ENCODE peak calls at places on chromosome 3, in seven cellular contexts. One of them, this sample, is unnamed.

GRCh38 chr3:130700541-130700940 is 46.1 kb downstream of the PIK3R4 start:
- DNase-seq in heart left ventricle: peak
- DNase-seq in Jurkat, Clone E6-1: no peak
- DNase-seq in foreskin fibroblast: peak
- DNase-seq in epithelial cell of esophagus: no peak
- DNase-seq in HAP-1: no peak
- DNase-seq in neural progenitor cell: no peak
- DNase-seq in this sample: no peak

GRCh38 chr3:51568041-51568440 is 29.5 kb downstream of the RAD54L2 start:
- DNase-seq in HAP-1: no peak
- DNase-seq in foreskin fibroblast: no peak
- DNase-seq in Jurkat, Clone E6-1: no peak
- DNase-seq in epithelial cell of esophagus: no peak
- DNase-seq in heart left ventricle: no peak
- DNase-seq in neural progenitor cell: peak
- DNase-seq in this sample: no peak

GRCh38 chr3:188905580-188905979 is 266.2 kb upstream of the TPRG1 start:
- DNase-seq in neural progenitor cell: no peak
- DNase-seq in epithelial cell of esophagus: no peak
- DNase-seq in Jurkat, Clone E6-1: no peak
- DNase-seq in heart left ventricle: no peak
- DNase-seq in foreskin fibroblast: no peak
- DNase-seq in HAP-1: no peak
- DNase-seq in this sample: no peak

GRCh38 chr3:23938657-23939056 is 6.4 kb upstream of the NR1D2 start:
- DNase-seq in Jurkat, Clone E6-1: no peak
- DNase-seq in neural progenitor cell: no peak
- DNase-seq in heart left ventricle: no peak
- DNase-seq in epithelial cell of esophagus: no peak
- DNase-seq in foreskin fibroblast: no peak
- DNase-seq in HAP-1: no peak
- DNase-seq in this sample: no peak

GRCh38 chr3:64863811-64864210 is 176.0 kb upstream of the ADAMTS9 start:
- DNase-seq in epithelial cell of esophagus: no peak
- DNase-seq in HAP-1: peak
- DNase-seq in neural progenitor cell: peak
- DNase-seq in Jurkat, Clone E6-1: no peak
- DNase-seq in heart left ventricle: no peak
- DNase-seq in foreskin fibroblast: no peak
- DNase-seq in this sample: no peak

GRCh38 chr3:18097473-18097872 is 327.7 kb downstream of the SATB1 start:
- DNase-seq in heart left ventricle: no peak
- DNase-seq in neural progenitor cell: no peak
- DNase-seq in Jurkat, Clone E6-1: no peak
- DNase-seq in foreskin fibroblast: no peak
- DNase-seq in HAP-1: no peak
- DNase-seq in epithelial cell of esophagus: no peak
- DNase-seq in this sample: no peak

GRCh38 chr3:30042274-30042859 is 564.0 kb upstream of the TGFBR2 start:
- DNase-seq in heart left ventricle: peak
- DNase-seq in neural progenitor cell: peak
- DNase-seq in HAP-1: peak
- DNase-seq in foreskin fibroblast: peak
- DNase-seq in epithelial cell of esophagus: peak
- DNase-seq in Jurkat, Clone E6-1: peak
- DNase-seq in this sample: peak

GRCh38 chr3:24496529-24497482 is 2.2 kb upstream of the THRB start:
- DNase-seq in foreskin fibroblast: no peak
- DNase-seq in HAP-1: peak
- DNase-seq in neural progenitor cell: peak
- DNase-seq in epithelial cell of esophagus: peak
- DNase-seq in heart left ventricle: peak
- DNase-seq in Jurkat, Clone E6-1: no peak
- DNase-seq in this sample: no peak

GRCh38 chr3:181554233-181554765 is 157.4 kb upstream of the SOX2 start:
- DNase-seq in heart left ventricle: no peak
- DNase-seq in Jurkat, Clone E6-1: no peak
- DNase-seq in neural progenitor cell: no peak
- DNase-seq in HAP-1: no peak
- DNase-seq in epithelial cell of esophagus: peak
- DNase-seq in foreskin fibroblast: no peak
- DNase-seq in this sample: no peak

GRCh38 chr3:192830279-192831110 is 87.2 kb downstream of the MB21D2 start:
- DNase-seq in heart left ventricle: no peak
- DNase-seq in foreskin fibroblast: no peak
- DNase-seq in neural progenitor cell: no peak
- DNase-seq in Jurkat, Clone E6-1: no peak
- DNase-seq in HAP-1: no peak
- DNase-seq in epithelial cell of esophagus: no peak
- DNase-seq in this sample: no peak

GRCh38 chr3:4814904-4815574 is 164.2 kb upstream of the BHLHE40 start:
- DNase-seq in foreskin fibroblast: no peak
- DNase-seq in HAP-1: no peak
- DNase-seq in heart left ventricle: no peak
- DNase-seq in neural progenitor cell: no peak
- DNase-seq in Jurkat, Clone E6-1: no peak
- DNase-seq in epithelial cell of esophagus: no peak
- DNase-seq in this sample: no peak
- H3K4me3 ChIP-seq in foreskin fibroblast: no peak
- H3K4me3 ChIP-seq in HAP-1: no peak
- H3K4me3 ChIP-seq in heart left ventricle: no peak
- H3K4me3 ChIP-seq in neural progenitor cell: no peak
- H3K4me3 ChIP-seq in Jurkat, Clone E6-1: no peak
- H3K4me3 ChIP-seq in epithelial cell of esophagus: no peak
- H3K4me3 ChIP-seq in this sample: no peak

GRCh38 chr3:194984624-194985023 is 286.3 kb downstream of the XXYLT1 start:
- DNase-seq in foreskin fibroblast: no peak
- DNase-seq in HAP-1: no peak
- DNase-seq in epithelial cell of esophagus: no peak
- DNase-seq in neural progenitor cell: no peak
- DNase-seq in Jurkat, Clone E6-1: no peak
- DNase-seq in heart left ventricle: no peak
- DNase-seq in this sample: no peak

GRCh38 chr3:194983620-194984019 is 287.3 kb downstream of the XXYLT1 start:
- DNase-seq in epithelial cell of esophagus: no peak
- DNase-seq in foreskin fibroblast: no peak
- DNase-seq in HAP-1: no peak
- DNase-seq in heart left ventricle: no peak
- DNase-seq in Jurkat, Clone E6-1: no peak
- DNase-seq in neural progenitor cell: no peak
- DNase-seq in this sample: no peak

GRCh38 chr3:194984026-194984425 is 286.9 kb downstream of the XXYLT1 start:
- DNase-seq in heart left ventricle: no peak
- DNase-seq in Jurkat, Clone E6-1: no peak
- DNase-seq in HAP-1: no peak
- DNase-seq in foreskin fibroblast: no peak
- DNase-seq in neural progenitor cell: no peak
- DNase-seq in epithelial cell of esophagus: no peak
- DNase-seq in this sample: no peak

GRCh38 chr3:194986208-194987043 is 284.5 kb downstream of the XXYLT1 start:
- DNase-seq in HAP-1: no peak
- DNase-seq in Jurkat, Clone E6-1: no peak
- DNase-seq in epithelial cell of esophagus: peak
- DNase-seq in heart left ventricle: no peak
- DNase-seq in foreskin fibroblast: no peak
- DNase-seq in neural progenitor cell: no peak
- DNase-seq in this sample: no peak

DNA sequence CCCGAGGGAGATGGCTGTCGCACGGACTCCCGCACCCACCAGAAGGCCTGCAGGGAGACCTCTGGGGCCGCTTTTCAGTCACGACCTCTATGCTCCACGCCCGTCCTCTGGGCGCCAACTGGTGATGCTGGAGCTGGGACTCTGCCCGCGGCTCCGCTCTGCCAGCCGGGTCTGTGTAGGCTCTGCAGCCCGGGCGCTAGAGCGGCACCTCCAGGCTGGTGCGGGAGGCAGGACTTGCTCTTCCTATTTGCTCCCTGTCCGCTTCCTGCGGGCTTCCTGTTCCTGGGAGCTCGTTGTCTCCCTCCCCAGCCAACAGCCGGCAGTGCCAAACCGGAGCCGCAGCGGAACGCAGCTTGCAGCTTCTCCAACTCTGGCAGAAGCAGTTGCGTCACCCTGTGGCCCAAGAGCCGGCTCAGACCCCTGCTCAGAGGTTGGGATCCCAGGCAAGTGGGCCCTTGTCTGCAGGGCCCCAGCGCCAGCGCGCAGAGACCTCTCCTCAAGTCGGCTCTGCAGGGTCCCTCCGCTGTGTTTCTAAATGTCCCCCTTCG is 285.9 kb downstream of the XXYLT1 start:
- DNase-seq in epithelial cell of esophagus: peak
- DNase-seq in neural progenitor cell: peak
- DNase-seq in Jurkat, Clone E6-1: no peak
- DNase-seq in foreskin fibroblast: peak
- DNase-seq in heart left ventricle: peak
- DNase-seq in HAP-1: no peak
- DNase-seq in this sample: no peak
- H3K4me3 ChIP-seq in epithelial cell of esophagus: no peak
- H3K4me3 ChIP-seq in neural progenitor cell: no peak
- H3K4me3 ChIP-seq in Jurkat, Clone E6-1: no peak
- H3K4me3 ChIP-seq in foreskin fibroblast: no peak
- H3K4me3 ChIP-seq in heart left ventricle: peak
- H3K4me3 ChIP-seq in HAP-1: no peak
- H3K4me3 ChIP-seq in this sample: no peak

GRCh38 chr3:117674321-117674720 is 964.7 kb downstream of the TUSC7 start:
- DNase-seq in Jurkat, Clone E6-1: no peak
- DNase-seq in heart left ventricle: no peak
- DNase-seq in neural progenitor cell: no peak
- DNase-seq in HAP-1: no peak
- DNase-seq in foreskin fibroblast: no peak
- DNase-seq in epithelial cell of esophagus: no peak
- DNase-seq in this sample: no peak
- H3K4me3 ChIP-seq in Jurkat, Clone E6-1: no peak
- H3K4me3 ChIP-seq in heart left ventricle: no peak
- H3K4me3 ChIP-seq in neural progenitor cell: no peak
- H3K4me3 ChIP-seq in HAP-1: no peak
- H3K4me3 ChIP-seq in foreskin fibroblast: no peak
- H3K4me3 ChIP-seq in epithelial cell of esophagus: no peak
- H3K4me3 ChIP-seq in this sample: no peak

GRCh38 chr3:56467801-56468183 is 475 bp downstream of the ERC2 start:
- DNase-seq in Jurkat, Clone E6-1: no peak
- DNase-seq in neural progenitor cell: peak
- DNase-seq in epithelial cell of esophagus: no peak
- DNase-seq in heart left ventricle: no peak
- DNase-seq in foreskin fibroblast: no peak
- DNase-seq in HAP-1: no peak
- DNase-seq in this sample: no peak
- H3K4me3 ChIP-seq in Jurkat, Clone E6-1: no peak
- H3K4me3 ChIP-seq in neural progenitor cell: peak
- H3K4me3 ChIP-seq in epithelial cell of esophagus: peak
- H3K4me3 ChIP-seq in heart left ventricle: peak
- H3K4me3 ChIP-seq in foreskin fibroblast: peak
- H3K4me3 ChIP-seq in HAP-1: peak
- H3K4me3 ChIP-seq in this sample: no peak

DNA sequence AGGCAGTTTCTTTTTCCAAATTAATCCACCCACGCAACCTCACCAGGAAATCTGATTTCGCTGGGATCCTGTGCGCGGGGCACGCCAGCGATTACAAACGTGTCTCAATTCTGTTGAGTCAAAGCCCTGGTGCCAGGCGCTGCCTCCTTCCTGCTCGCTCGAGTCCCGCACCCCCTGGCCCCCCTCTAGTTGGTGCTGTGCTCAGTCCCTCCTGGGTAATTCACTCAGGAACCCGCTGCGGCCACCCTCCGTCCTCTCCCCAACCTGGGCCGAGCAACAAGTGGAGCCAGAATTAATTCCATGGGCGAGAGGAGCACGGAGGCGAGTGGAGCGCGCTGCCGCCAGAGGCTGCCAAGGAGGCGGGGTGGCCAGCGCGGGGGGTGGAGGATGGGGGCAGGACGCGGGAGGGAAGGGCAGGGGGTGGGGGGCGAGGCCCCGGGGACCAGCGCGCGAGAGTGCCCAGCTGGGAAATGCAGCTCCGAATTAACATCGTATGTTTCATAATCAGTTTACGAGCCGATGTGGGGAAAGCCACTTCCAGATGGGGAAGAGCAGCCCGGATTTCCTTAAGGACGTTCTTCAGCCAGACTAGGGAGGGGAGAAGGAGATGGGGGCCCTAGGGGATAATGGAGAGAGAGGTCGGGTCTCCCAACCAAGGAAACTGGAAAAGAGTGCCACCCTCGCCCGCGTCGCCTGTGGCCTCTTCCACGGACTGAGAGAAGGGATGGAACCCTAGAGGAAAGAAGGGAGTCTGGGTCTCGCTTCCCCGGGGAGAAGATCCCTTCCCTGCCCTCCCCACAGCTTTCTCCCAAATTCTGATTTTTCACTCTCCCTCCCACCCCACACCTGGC is 5.8 kb downstream of the WNT5A start:
- DNase-seq in epithelial cell of esophagus: peak
- DNase-seq in HAP-1: no peak
- DNase-seq in heart left ventricle: no peak
- DNase-seq in neural progenitor cell: peak
- DNase-seq in Jurkat, Clone E6-1: no peak
- DNase-seq in foreskin fibroblast: peak
- DNase-seq in this sample: no peak
- H3K4me3 ChIP-seq in epithelial cell of esophagus: peak
- H3K4me3 ChIP-seq in HAP-1: no peak
- H3K4me3 ChIP-seq in heart left ventricle: peak
- H3K4me3 ChIP-seq in neural progenitor cell: peak
- H3K4me3 ChIP-seq in Jurkat, Clone E6-1: no peak
- H3K4me3 ChIP-seq in foreskin fibroblast: peak
- H3K4me3 ChIP-seq in this sample: no peak

GRCh38 chr3:124269619-124270018 is 277.7 kb upstream of the ROPN1 start:
- DNase-seq in HAP-1: no peak
- DNase-seq in foreskin fibroblast: no peak
- DNase-seq in Jurkat, Clone E6-1: peak
- DNase-seq in epithelial cell of esophagus: no peak
- DNase-seq in neural progenitor cell: no peak
- DNase-seq in heart left ventricle: no peak
- DNase-seq in this sample: no peak
- H3K4me3 ChIP-seq in HAP-1: no peak
- H3K4me3 ChIP-seq in foreskin fibroblast: no peak
- H3K4me3 ChIP-seq in Jurkat, Clone E6-1: no peak
- H3K4me3 ChIP-seq in epithelial cell of esophagus: no peak
- H3K4me3 ChIP-seq in neural progenitor cell: no peak
- H3K4me3 ChIP-seq in heart left ventricle: no peak
- H3K4me3 ChIP-seq in this sample: no peak

DNA sequence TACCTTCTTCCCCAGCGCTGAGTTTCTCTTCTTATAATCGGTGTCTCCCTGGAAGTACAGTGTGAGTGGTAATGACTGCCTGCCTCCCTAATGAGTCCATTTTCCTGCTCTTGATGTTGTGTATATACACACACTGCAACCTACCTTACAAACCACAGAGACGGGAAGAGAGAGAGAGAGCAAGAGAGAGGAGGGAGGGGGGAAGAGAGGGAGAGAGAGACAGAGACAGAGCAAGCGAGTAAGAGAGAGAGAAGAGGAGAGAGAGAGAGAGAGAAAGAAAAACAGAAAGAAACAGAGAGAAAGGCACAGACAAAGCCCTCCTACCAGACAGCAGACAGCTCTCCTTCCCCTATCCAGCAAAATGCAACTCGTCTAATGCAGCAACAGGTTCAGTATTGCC is 46.9 kb downstream of the ZBTB20 start:
- DNase-seq in neural progenitor cell: peak
- DNase-seq in foreskin fibroblast: peak
- DNase-seq in Jurkat, Clone E6-1: peak
- DNase-seq in HAP-1: no peak
- DNase-seq in heart left ventricle: peak
- DNase-seq in epithelial cell of esophagus: peak
- DNase-seq in this sample: peak
- H3K4me3 ChIP-seq in neural progenitor cell: no peak
- H3K4me3 ChIP-seq in foreskin fibroblast: peak
- H3K4me3 ChIP-seq in Jurkat, Clone E6-1: peak
- H3K4me3 ChIP-seq in HAP-1: no peak
- H3K4me3 ChIP-seq in heart left ventricle: peak
- H3K4me3 ChIP-seq in epithelial cell of esophagus: peak
- H3K4me3 ChIP-seq in this sample: peak

This sample was measured in CD4-positive, CD25-positive, alpha-beta regulatory T cell.